ENCODE peak calls at places on chromosome 18, in nine cellular contexts. O, F, E, D, H, A, V, Z and R are unnamed samples.

GRCh38 chr18:35982404-35983114 is 10.1 kb downstream of the RMP24 start:
- DNase-seq in E (no peak), Z (no peak), O (no peak), V (no peak), H (no peak), D (no peak), F (no peak), A (no peak), R (no peak)

GRCh38 chr18:79355433-79356335 is 40.0 kb upstream of the NFATC1 start:
- DNase-seq in O (no peak), F (no peak), A (no peak), E (no peak), V (no peak), H (no peak), D (no peak), Z (no peak), R (no peak)

GRCh38 chr18:50686409-50686808 is 126.5 kb downstream of the MAPK4 start:
- DNase-seq in H (no peak), A (no peak), V (no peak), D (no peak), O (no peak), F (no peak), E (no peak), Z (no peak), R (no peak)

GRCh38 chr18:53534695-53535094 is 689.8 kb downstream of the MBD2 start:
- DNase-seq in V (no peak), E (no peak), H (no peak), D (no peak), O (no peak), Z (no peak), F (no peak), A (no peak), R (no peak)

GRCh38 chr18:26267350-26267749 is 41.1 kb downstream of the TAF4B start:
- DNase-seq in H (no peak), E (no peak), O (no peak), F (no peak), V (no peak), A (no peak), D (no peak), Z (no peak), R (no peak)

GRCh38 chr18:46250084-46250811 is 146.1 kb downstream of the HAUS1 start:
- DNase-seq in O (no peak), V (peak), A (peak), Z (peak), E (no peak), D (peak), F (no peak), H (peak), R (peak)

GRCh38 chr18:42092848-42093247 is 137.8 kb downstream of the PIK3C3 start:
- DNase-seq in O (no peak), Z (no peak), D (no peak), A (no peak), F (no peak), V (no peak), H (no peak), E (no peak), R (no peak)

GRCh38 chr18:80203243-80203642 is 44.1 kb downstream of the PARD6G start:
- DNase-seq in H (no peak), E (no peak), F (peak), V (no peak), D (no peak), Z (no peak), A (no peak), O (no peak), R (no peak)

GRCh38 chr18:22473366-22473765 is 55.7 kb upstream of the CTAGE1 start:
- DNase-seq in D (no peak), E (no peak), O (no peak), Z (no peak), A (no peak), F (no peak), V (no peak), H (no peak), R (no peak)

GRCh38 chr18:67854340-67854739 is 337.8 kb upstream of the DSEL start:
- DNase-seq in A (no peak), E (no peak), F (no peak), V (no peak), Z (no peak), O (no peak), D (no peak), H (no peak), R (no peak)

GRCh38 chr18:77046409-77046808 is 86.2 kb downstream of the MBP start:
- DNase-seq in Z (no peak), E (no peak), O (no peak), A (no peak), D (no peak), F (no peak), H (no peak), V (no peak), R (no peak)

GRCh38 chr18:12059334-12060181 is 34.1 kb upstream of the ANKRD62 start:
- DNase-seq in Z (peak), E (no peak), O (no peak), V (no peak), A (no peak), F (no peak), D (no peak), H (no peak), R (no peak)

GRCh38 chr18:12317664-12318333 is 9.8 kb downstream of the TUBB6 start:
- DNase-seq in F (no peak), H (no peak), O (no peak), V (no peak), Z (no peak), A (peak), E (no peak), D (no peak), R (no peak)

GRCh38 chr18:58263055-58263732 is 219.2 kb downstream of the NEDD4L start:
- DNase-seq in A (no peak), D (no peak), H (peak), Z (peak), F (no peak), V (peak), E (no peak), O (no peak), R (peak)

GRCh38 chr18:57803119-57803969 is at the start of gene ATP8B1:
- DNase-seq in O (peak), V (peak), D (peak), F (peak), H (peak), A (peak), E (no peak), Z (peak), R (peak)

GRCh38 chr18:79507076-79507545 is 111.4 kb downstream of the NFATC1 start:
- DNase-seq in D (peak), H (peak), A (peak), E (no peak), O (peak), Z (no peak), V (peak), F (no peak), R (no peak)

GRCh38 chr18:44458777-44459176 is 221.9 kb upstream of the SETBP1 start:
- DNase-seq in H (peak), D (no peak), Z (no peak), V (no peak), F (no peak), O (no peak), A (no peak), E (no peak), R (no peak)

GRCh38 chr18:77082316-77082715 is 50.3 kb downstream of the MBP start:
- DNase-seq in D (no peak), A (no peak), Z (no peak), V (no peak), O (no peak), H (no peak), E (no peak), F (no peak), R (no peak)

GRCh38 chr18:62759704-62760402 is 44.5 kb downstream of the PHLPP1 start:
- DNase-seq in E (no peak), F (no peak), V (no peak), A (no peak), Z (no peak), O (no peak), D (no peak), H (peak), R (peak)

GRCh38 chr18:53416985-53417384 is 807.5 kb downstream of the MBD2 start:
- DNase-seq in V (no peak), E (no peak), O (no peak), Z (no peak), A (no peak), D (no peak), F (no peak), H (no peak), R (no peak)

GRCh38 chr18:35484034-35484433 is 13.7 kb downstream of the INO80C start:
- DNase-seq in F (no peak), O (no peak), V (no peak), H (no peak), D (no peak), A (no peak), E (no peak), Z (no peak), R (no peak)

GRCh38 chr18:38539373-38539772 is 973.8 kb upstream of the CELF4 start:
- DNase-seq in V (no peak), O (no peak), F (no peak), A (no peak), H (no peak), D (no peak), E (no peak), Z (no peak), R (peak)

GRCh38 chr18:51666717-51667320 is 469.3 kb upstream of the MEX3C start:
- DNase-seq in E (no peak), O (no peak), V (no peak), H (no peak), Z (no peak), A (no peak), D (no peak), F (no peak), R (peak)

GRCh38 chr18:13218376-13219011 is at the start of gene LDLRAD4:
- DNase-seq in V (peak), E (no peak), F (peak), A (peak), H (peak), Z (no peak), D (peak), O (no peak), R (peak)

GRCh38 chr18:61651880-61652268 is 240.9 kb downstream of the RNF152 start:
- DNase-seq in Z (no peak), O (no peak), F (no peak), E (no peak), H (no peak), V (peak), D (peak), A (no peak), R (no peak)

GRCh38 chr18:54004828-54005227 is 219.6 kb downstream of the MBD2 start:
- DNase-seq in Z (no peak), H (no peak), O (no peak), D (no peak), E (peak), F (peak), A (no peak), V (no peak), R (peak)

GRCh38 chr18:54060343-54061005 is 164.0 kb downstream of the MBD2 start:
- DNase-seq in Z (no peak), V (no peak), O (no peak), H (no peak), F (no peak), D (no peak), A (no peak), E (no peak), R (no peak)

GRCh38 chr18:62713651-62714247 is 1.6 kb upstream of the PHLPP1 start:
- DNase-seq in F (no peak), A (no peak), H (no peak), E (no peak), D (no peak), Z (no peak), V (no peak), O (peak), R (peak)

GRCh38 chr18:38635706-38636105 is 1070.1 kb upstream of the CELF4 start:
- DNase-seq in A (no peak), D (no peak), O (no peak), Z (no peak), E (no peak), H (no peak), F (no peak), V (no peak), R (no peak)

GRCh38 chr18:12586956-12587355 is 71.0 kb downstream of the SPIRE1 start:
- DNase-seq in D (no peak), A (no peak), O (no peak), E (no peak), H (no peak), Z (no peak), F (no peak), V (no peak), R (no peak)

GRCh38 chr18:5275872-5276271 is 19.7 kb downstream of the ZBTB14 start:
- DNase-seq in V (no peak), Z (no peak), F (no peak), D (no peak), O (no peak), A (no peak), E (no peak), H (no peak), R (no peak)

GRCh38 chr18:79829136-79829854 is 31.6 kb downstream of the KCNG2 start:
- DNase-seq in E (no peak), Z (no peak), H (no peak), A (no peak), D (no peak), O (no peak), V (no peak), F (no peak), R (no peak)

GRCh38 chr18:27483266-27483665 is 298.2 kb upstream of the CHST9 start:
- DNase-seq in O (no peak), V (no peak), E (no peak), F (no peak), Z (no peak), A (no peak), D (no peak), H (no peak), R (peak)

GRCh38 chr18:50527636-50528307 is 32.1 kb upstream of the MAPK4 start:
- DNase-seq in A (no peak), F (no peak), E (no peak), D (no peak), H (no peak), V (no peak), Z (no peak), O (no peak), R (no peak)

DNA sequence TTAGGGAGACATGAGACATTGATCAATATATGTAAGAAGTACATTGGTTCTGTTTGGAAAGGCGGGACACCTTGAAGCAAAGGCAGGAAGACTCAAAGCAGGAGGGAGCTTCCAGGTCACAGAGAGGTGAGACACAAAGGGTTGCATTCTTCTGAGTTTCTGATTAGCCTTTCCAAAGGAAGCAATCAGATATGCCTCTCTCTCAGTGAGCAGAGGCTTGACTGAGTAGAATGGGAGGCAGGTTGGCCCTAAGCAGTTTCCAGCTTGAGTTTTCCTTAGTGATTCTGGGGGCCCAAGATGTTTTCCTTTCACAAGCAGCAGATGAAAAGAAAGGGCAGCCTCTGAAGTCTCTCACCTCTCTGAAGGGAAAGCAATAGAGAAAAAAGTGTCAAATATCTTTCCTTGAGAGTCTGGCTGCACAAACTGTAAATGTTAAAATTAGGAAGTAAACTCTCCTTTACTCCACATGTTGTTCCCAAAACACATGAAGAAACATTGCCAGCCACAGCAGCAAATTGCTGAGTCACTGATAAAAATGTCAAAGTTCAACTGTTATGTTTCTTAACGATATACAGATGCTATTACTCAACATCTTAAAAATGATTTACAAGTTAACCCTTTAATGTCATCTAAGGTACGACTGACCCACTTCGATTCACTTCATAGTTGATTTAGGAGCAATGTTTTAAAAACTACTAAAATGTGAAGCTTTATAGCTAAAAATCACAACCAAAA is 40.3 kb downstream of the CYB5A start:
- DNase-seq in F (no peak), H (peak), O (no peak), D (no peak), Z (no peak), A (peak), V (no peak), E (peak), R (peak)
- TF ChIP-seq POLR2AphosphoS5 in F (no peak), H (no peak), O (no peak), D (peak), Z (no peak), A (no peak), V (no peak), E (no peak), R (no peak)

GRCh38 chr18:8803957-8804356 is 98.6 kb downstream of the MTCL1 start:
- DNase-seq in V (no peak), A (no peak), E (no peak), F (no peak), H (no peak), Z (no peak), D (no peak), O (no peak), R (no peak)
- TF ChIP-seq POLR2AphosphoS5 in V (no peak), A (no peak), E (no peak), F (no peak), H (no peak), Z (no peak), D (no peak), O (no peak), R (no peak)

GRCh38 chr18:48863432-48864065 is 87.2 kb downstream of the SMAD7 start:
- DNase-seq in E (no peak), V (no peak), D (no peak), A (no peak), H (no peak), F (no peak), Z (no peak), O (peak), R (no peak)
- TF ChIP-seq POLR2AphosphoS5 in E (no peak), V (no peak), D (no peak), A (no peak), H (no peak), F (no peak), Z (no peak), O (no peak), R (no peak)

GRCh38 chr18:63869851-63870250 is 17.7 kb upstream of the SERPINB2 start:
- DNase-seq in O (no peak), H (no peak), F (no peak), Z (no peak), A (no peak), E (no peak), V (no peak), D (no peak), R (no peak)
- TF ChIP-seq POLR2AphosphoS5 in O (no peak), H (no peak), F (no peak), Z (no peak), A (no peak), E (no peak), V (no peak), D (no peak), R (no peak)

GRCh38 chr18:21450913-21451312 is 149.6 kb downstream of the ESCO1 start:
- DNase-seq in F (no peak), D (no peak), V (no peak), O (no peak), H (peak), A (no peak), E (no peak), Z (no peak), R (no peak)

GRCh38 chr18:21454725-21455124 is 145.8 kb downstream of the ESCO1 start:
- DNase-seq in D (no peak), H (no peak), V (no peak), Z (no peak), F (no peak), O (no peak), E (no peak), A (no peak), R (peak)

GRCh38 chr18:21453512-21453862 is 147.0 kb downstream of the ESCO1 start:
- DNase-seq in E (no peak), Z (no peak), D (no peak), F (no peak), O (no peak), H (no peak), A (no peak), V (no peak), R (no peak)

GRCh38 chr18:21452381-21452780 is 148.1 kb downstream of the ESCO1 start:
- DNase-seq in O (no peak), F (no peak), Z (no peak), D (no peak), E (no peak), A (no peak), H (peak), V (no peak), R (no peak)

GRCh38 chr18:21452808-21453511 is 147.5 kb downstream of the ESCO1 start:
- DNase-seq in D (no peak), E (no peak), Z (no peak), H (no peak), V (no peak), A (no peak), O (no peak), F (no peak), R (no peak)
- TF ChIP-seq POLR2AphosphoS5 in D (peak), E (no peak), Z (no peak), H (no peak), V (no peak), A (no peak), O (no peak), F (no peak), R (no peak)

GRCh38 chr18:75211721-75212625 is 1.4 kb downstream of the TSHZ1 start:
- DNase-seq in O (peak), A (peak), Z (no peak), E (peak), H (peak), F (peak), D (peak), V (no peak), R (peak)
- TF ChIP-seq POLR2AphosphoS5 in O (peak), A (peak), Z (no peak), E (no peak), H (no peak), F (no peak), D (no peak), V (no peak), R (no peak)